ENCODE peak calls at places on chromosomes 11 and 22, in five cellular contexts. D, V, Z, M and G are unnamed samples. For H3K4me1, the result is how much of the 10 kb centered on the place peaks cover.

GRCh38 chr22:47293368-47294221 is 531.1 kb downstream of the TBC1D22A start:
- DNase-seq in V (no peak), Z (no peak), D (no peak), M (no peak), G (no peak)

GRCh38 chr11:35856259-35856658 is 87.6 kb upstream of the LDLRAD3 start:
- DNase-seq in M (no peak), D (no peak), V (no peak), Z (no peak), G (no peak)

GRCh38 chr11:31817054-31817620 is 6.0 kb upstream of the PAX6 start:
- DNase-seq in M (no peak), V (no peak), D (no peak), Z (peak), G (no peak)

GRCh38 chr22:50725597-50725996 is 12.4 kb upstream of the ACR start:
- DNase-seq in M (no peak), Z (no peak), D (no peak), V (no peak), G (no peak)

GRCh38 chr11:103297900-103298299 is 188.7 kb downstream of the DYNC2H1 start:
- DNase-seq in V (no peak), M (no peak), Z (no peak), D (no peak), G (no peak)

GRCh38 chr11:76638267-76639197 is 32.0 kb downstream of the LRRC32 start:
- DNase-seq in Z (peak), D (no peak), M (no peak), V (no peak), G (no peak)

GRCh38 chr11:16780146-16780545 is 41.7 kb downstream of the C11orf58 start:
- DNase-seq in V (no peak), Z (no peak), M (no peak), D (no peak), G (no peak)

GRCh38 chr11:45920531-45921477 is 1.7 kb upstream of the LARGE2 start:
- DNase-seq in Z (peak), D (no peak), M (no peak), V (no peak), G (no peak)

GRCh38 chr11:1303196-1303821 is 6.1 kb downstream of the TOLLIP start:
- DNase-seq in V (peak), Z (no peak), M (peak), D (no peak), G (no peak)

GRCh38 chr11:15920856-15921629 is 435.3 kb downstream of the SOX6 start:
- DNase-seq in V (no peak), D (no peak), M (no peak), Z (no peak), G (peak)

GRCh38 chr11:69499216-69499945 is 17.9 kb downstream of the LINC01488 start:
- DNase-seq in D (no peak), M (no peak), V (no peak), Z (peak), G (no peak)

GRCh38 chr11:3700410-3700809 is 29.2 kb upstream of the CHRNA10 start:
- DNase-seq in M (no peak), D (no peak), Z (no peak), V (no peak), G (no peak)

GRCh38 chr11:129792663-129793062 is 23.0 kb upstream of the TMEM45B start:
- DNase-seq in M (no peak), V (peak), D (no peak), Z (no peak), G (no peak)

GRCh38 chr11:125441648-125442410 is 54.2 kb downstream of the FEZ1 start:
- DNase-seq in D (no peak), M (peak), Z (peak), V (no peak), G (no peak)

GRCh38 chr11:831132-831864 is 1.5 kb upstream of the CD151 start:
- DNase-seq in Z (no peak), D (no peak), M (no peak), V (no peak), G (no peak)

GRCh38 chr11:70194792-70195791 is 8.0 kb upstream of the FADD start:
- DNase-seq in V (peak), M (no peak), D (no peak), Z (no peak), G (peak)

GRCh38 chr11:72760543-72761400 is 8.6 kb upstream of the ARAP1 start:
- DNase-seq in D (no peak), Z (no peak), M (no peak), V (no peak), G (no peak)

GRCh38 chr22:33116846-33117547 is 58.8 kb upstream of the SYN3 start:
- DNase-seq in D (no peak), Z (no peak), V (peak), M (no peak), G (peak)

GRCh38 chr22:27851974-27852713 is 50.6 kb upstream of the MN1 start:
- DNase-seq in Z (peak), V (no peak), M (no peak), D (no peak), G (no peak)

GRCh38 chr11:353315-353857 is 15.9 kb upstream of the B4GALNT4 start:
- DNase-seq in M (peak), D (peak), Z (peak), V (peak), G (no peak)

GRCh38 chr11:112470355-112470754 is 209.7 kb upstream of the PLET1 start:
- DNase-seq in M (no peak), D (no peak), Z (no peak), V (peak), G (no peak)

GRCh38 chr11:74579577-74580270 is 12.7 kb upstream of the POLD3 start:
- DNase-seq in Z (no peak), V (no peak), M (no peak), D (no peak), G (no peak)

GRCh38 chr11:111663820-111664219 is 61.6 kb downstream of the SIK2 start:
- DNase-seq in M (no peak), D (no peak), Z (no peak), V (no peak), G (no peak)

GRCh38 chr11:60428517-60428916 is 855 bp upstream of the MS4A5 start:
- DNase-seq in M (no peak), V (peak), Z (no peak), D (no peak), G (no peak)

GRCh38 chr11:33544593-33545373 is 155.8 kb downstream of the C11orf91 start:
- DNase-seq in V (peak), Z (no peak), D (no peak), M (no peak), G (no peak)

GRCh38 chr22:26320469-26320868 is 108.6 kb upstream of the ASPHD2 start:
- DNase-seq in M (no peak), D (no peak), V (no peak), Z (no peak), G (no peak)

GRCh38 chr11:13923716-13924650 is 38.5 kb upstream of the SPON1 start:
- DNase-seq in D (no peak), Z (no peak), M (no peak), V (peak), G (no peak)

GRCh38 chr11:394034-394857 is at the start of gene PKP3:
- DNase-seq in Z (no peak), D (peak), M (peak), V (peak), G (peak)

GRCh38 chr11:1459219-1459575 is 27.4 kb downstream of the MOB2 start:
- DNase-seq in Z (no peak), V (no peak), M (no peak), D (no peak), G (no peak)

GRCh38 chr11:132961453-132961852 is 570.8 kb downstream of the OPCML start:
- DNase-seq in V (no peak), D (no peak), M (no peak), Z (no peak), G (no peak)

GRCh38 chr11:35583126-35583525 is 35.1 kb upstream of the FJX1 start:
- DNase-seq in Z (no peak), M (no peak), V (peak), D (no peak), G (no peak)

GRCh38 chr22:48669226-48669625 is 1158.4 kb downstream of the BRD1 start:
- DNase-seq in Z (no peak), V (no peak), M (no peak), D (no peak), G (no peak)

GRCh38 chr22:23777776-23778575 is 5.3 kb downstream of the MMP11 start:
- DNase-seq in V (no peak), M (no peak), Z (peak), D (no peak), G (no peak)

GRCh38 chr11:14358729-14359439 is at the start of gene RRAS2:
- DNase-seq in Z (peak), M (peak), V (peak), D (peak), G (peak)

GRCh38 chr22:36405671-36406070 is 17.9 kb upstream of the MYH9 start:
- DNase-seq in D (no peak), Z (no peak), V (peak), M (no peak), G (no peak)
- H3K4me1 ChIP-seq in D (under half), Z (under half), V (under half), M (under half), G (under half)

DNA sequence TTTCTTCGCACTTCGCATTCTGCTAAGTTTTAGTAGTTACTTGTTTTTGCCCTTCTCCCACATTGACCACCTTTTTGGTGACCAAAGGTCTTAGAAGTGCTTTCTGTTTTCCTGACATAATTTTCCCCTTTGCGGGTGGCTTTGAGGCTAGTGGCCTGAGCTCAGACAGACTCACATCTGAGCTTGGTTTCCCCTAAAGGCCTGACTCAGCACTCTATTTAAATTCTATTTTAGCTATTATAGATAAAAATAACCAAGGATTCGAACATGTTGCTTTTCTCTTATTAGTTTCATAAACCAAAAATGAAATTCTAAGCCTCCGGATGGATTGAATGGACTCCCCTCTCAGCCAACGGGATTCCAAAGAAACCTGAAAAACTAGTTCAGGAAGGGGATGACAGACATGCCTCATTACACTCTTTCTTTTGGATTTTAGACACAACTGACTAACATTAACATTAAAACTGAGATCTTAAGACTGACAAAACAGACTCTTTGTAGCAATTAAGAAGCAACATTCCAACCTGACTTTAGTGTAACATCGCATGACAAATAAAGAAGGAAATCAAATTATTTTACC is 258.5 kb downstream of the LUZP2 start:
- DNase-seq in M (no peak), V (peak), Z (no peak), D (no peak), G (no peak)
- H3K27ac ChIP-seq in M (no peak), V (no peak), Z (no peak), D (no peak), G (no peak)

DNA sequence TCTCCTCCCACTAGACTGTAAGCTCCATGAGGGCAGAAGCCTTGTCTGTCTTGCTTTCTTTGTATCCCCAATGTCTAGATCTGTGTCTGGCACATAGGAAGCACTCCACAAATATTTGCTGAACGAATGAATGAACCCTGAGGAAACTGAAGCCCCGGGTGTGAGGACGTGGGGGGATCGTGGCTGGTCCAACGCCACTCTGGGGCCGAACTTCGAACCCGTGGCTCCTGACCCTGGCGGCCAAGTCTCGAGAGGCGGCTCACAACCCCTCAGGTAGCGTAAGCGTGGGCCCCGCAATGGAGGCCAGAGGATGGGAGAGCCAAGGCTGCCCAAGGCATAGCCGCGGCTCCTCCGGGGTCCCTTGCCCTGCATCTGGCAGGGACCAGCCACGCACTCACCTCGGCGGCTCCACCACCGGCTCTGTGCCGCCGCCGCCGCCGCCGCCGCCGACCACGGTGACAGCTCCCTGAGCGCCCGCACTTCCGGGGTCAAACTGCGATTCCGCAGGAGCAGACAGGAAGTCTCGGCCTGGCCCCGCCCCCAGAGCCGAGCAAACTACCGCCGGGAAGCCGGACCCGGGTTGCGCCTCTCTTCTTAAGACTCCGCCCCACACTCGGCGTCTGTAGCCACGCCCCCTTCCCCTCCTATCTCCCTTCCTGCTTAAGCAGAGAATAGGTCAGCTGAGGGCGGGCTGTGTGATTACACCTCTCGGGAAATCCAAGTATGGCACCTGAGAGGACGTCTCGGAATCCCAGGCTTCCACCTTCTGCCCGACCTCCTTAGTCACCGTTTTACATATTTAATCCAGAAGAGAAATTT is at the start of gene ASCC2:
- DNase-seq in V (peak), M (peak), Z (peak), D (peak), G (peak)
- TF ChIP-seq CTCF in V (no peak), M (no peak), Z (no peak), D (no peak), G (no peak)

GRCh38 chr11:67355023-67355793 is 1.9 kb upstream of the POLD4 start:
- DNase-seq in V (no peak), D (no peak), Z (peak), M (no peak), G (no peak)

GRCh38 chr11:67353317-67354313 is at the start of gene POLD4:
- DNase-seq in M (peak), V (peak), D (peak), Z (peak), G (peak)

GRCh38 chr11:67354314-67355022 is 1.1 kb upstream of the POLD4 start:
- DNase-seq in D (no peak), M (peak), V (peak), Z (peak), G (peak)

GRCh38 chr11:67351275-67352005 is 1.9 kb downstream of the POLD4 start:
- DNase-seq in M (peak), Z (peak), D (peak), V (peak), G (no peak)

DNA sequence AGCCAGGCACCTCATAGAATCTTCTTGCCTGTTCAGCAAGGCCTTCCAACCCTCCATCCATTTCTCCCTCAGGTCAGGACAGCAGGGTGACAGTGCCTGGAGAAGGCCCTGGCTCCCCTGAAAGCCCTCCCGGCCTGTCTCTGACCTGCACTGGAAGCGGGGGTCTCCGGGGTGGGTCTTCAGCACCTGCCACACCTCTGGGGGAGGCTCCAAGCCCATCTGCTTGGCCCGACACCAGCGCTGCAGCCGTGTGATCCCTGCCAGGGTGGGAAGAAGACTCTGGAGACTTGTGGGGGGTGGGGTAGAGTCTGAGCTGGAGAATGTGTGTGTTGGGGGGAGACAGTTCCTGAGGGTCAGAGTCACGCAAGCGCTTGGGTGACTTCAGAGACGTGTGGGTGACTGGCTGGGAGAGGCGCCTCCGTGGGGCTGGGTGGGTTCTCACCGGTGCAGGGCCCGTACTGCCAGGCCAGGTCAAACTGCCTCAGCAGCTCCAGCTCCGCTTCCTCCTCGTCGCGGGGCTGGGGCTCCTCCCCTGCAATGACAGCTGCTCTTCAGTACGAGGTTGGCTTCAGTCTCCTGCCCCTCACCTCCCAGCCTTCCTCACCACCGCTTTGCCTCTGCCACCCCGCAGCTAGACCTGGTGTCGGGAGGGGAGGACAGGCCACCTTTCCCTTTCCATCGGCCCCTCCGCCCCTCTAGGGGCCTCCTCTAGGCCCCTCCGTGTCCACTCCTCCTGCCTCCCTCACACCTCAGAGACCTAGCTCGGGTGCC is 615 bp downstream of the POLD4 start:
- DNase-seq in V (peak), D (peak), M (peak), Z (peak), G (no peak)
- H3K4me1 ChIP-seq in V (half or more), D (under half), M (under half), Z (half or more), G (under half)

DNA sequence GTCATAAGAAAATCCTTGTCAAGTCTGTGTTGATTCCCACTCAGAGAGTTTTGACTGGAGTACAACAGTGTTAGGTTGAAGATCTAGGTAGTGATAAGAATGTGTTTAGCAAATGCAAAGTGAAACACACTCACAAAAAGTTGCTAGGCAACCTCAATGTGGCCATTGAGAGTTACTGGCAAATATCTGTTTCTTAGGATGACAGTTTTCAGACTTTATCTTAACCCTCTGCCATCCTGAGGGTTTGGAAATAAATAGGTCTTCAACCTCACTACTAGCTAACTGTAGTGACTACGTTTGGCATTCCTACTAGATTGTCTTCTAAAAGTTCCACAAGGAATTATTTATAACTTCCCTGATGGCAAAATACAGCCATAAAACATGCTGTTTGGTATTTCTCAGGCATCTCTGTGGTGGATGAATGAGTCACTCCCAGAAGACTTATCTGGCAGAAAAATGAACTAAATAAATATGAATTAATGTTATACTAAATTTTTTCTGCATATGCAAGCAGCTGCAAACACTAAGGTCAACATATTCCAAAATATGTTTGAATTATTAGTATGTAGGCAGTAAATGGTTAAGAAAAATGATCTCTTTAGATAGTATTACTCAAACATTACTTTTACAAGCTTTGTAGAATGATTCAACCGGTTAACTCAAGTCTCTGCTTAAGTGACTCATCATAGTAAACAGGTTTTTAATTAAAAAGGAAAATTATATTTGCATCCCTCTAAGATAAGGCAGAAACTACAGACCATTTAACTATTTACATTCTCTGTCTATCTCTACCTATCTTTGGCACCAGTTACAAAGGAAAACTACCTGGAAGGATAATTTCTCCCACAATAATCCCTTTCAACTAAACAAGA is 17.1 kb upstream of the SYTL2 start:
- DNase-seq in M (no peak), V (peak), D (no peak), Z (no peak), G (peak)
- H3K27ac ChIP-seq in M (no peak), V (peak), D (peak), Z (peak), G (no peak)

DNA sequence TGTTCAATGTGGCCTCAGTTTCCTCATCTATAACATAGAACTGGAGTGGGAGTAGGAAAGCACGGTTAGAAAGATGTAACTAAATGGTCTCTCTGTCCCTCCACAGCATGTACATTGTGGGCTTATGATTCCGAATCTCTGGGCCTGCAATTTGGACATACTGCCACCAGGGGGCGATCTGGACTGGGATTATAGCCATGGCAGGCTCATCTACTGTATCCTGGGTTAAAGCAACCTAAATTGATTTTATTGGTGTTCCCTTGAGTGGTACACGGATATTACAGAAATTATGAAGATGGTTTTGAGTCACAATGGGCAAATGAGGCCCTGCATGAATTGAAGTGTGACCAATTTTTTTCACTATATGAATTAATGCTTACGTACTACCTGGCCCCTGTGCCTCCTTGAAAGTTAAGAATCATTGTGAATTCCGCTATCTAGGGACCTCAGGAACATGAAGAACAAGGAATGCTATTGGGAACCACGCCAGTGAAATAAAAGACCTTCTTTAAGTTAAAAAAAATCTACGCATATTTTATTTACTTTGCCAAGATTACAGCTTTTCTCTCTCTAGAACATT is 32.9 kb downstream of the TST start:
- DNase-seq in D (no peak), V (peak), M (peak), Z (no peak), G (no peak)
- TF ChIP-seq CTCF in D (peak), V (peak), M (peak), Z (peak), G (peak)

GRCh38 chr11:47502767-47503166 is 50.2 kb downstream of the CELF1 start:
- DNase-seq in V (no peak), M (no peak), Z (no peak), D (no peak), G (no peak)
- H3K4me1 ChIP-seq in V (under half), M (under half), Z (half or more), D (under half), G (under half)